ENCODE peak calls at places on chromosomes 6 and 20, in six cellular contexts. L is effector CD4-positive, alpha-beta T cell; P is nephron progenitor cell; Q is T-helper 9 cell; N is NCI-H2081; W is foreskin melanocyte. U is an unnamed sample.

GRCh38 chr6:158522616-158523015 is 37.3 kb upstream of the TMEM181 start:
- DNase-seq in W (no peak), N (no peak), Q (no peak), P (no peak), L (no peak), U (no peak)

GRCh38 chr6:168799067-168799466 is 358.1 kb downstream of the SMOC2 start:
- DNase-seq in Q (no peak), P (no peak), L (no peak), N (no peak), W (no peak), U (peak; percentile 28)

GRCh38 chr6:53074347-53074746 is 9.1 kb downstream of the FBXO9 start:
- DNase-seq in W (no peak), L (no peak), Q (no peak), P (no peak), N (no peak), U (no peak)

GRCh38 chr6:138241893-138242292 is 23.6 kb upstream of the PBOV1 start:
- DNase-seq in N (no peak), L (no peak), Q (no peak), P (no peak), W (no peak), U (no peak)

GRCh38 chr6:31037692-31038091 is 27.4 kb downstream of the MUC22 start:
- DNase-seq in P (no peak), N (no peak), Q (no peak), L (no peak), W (peak; percentile 66), U (no peak)

GRCh38 chr20:48682529-48683385 is 145.0 kb downstream of the PREX1 start:
- DNase-seq in Q (no peak), P (peak; percentile 66), L (no peak), W (peak; percentile 9), N (peak; percentile 97), U (no peak)

GRCh38 chr20:2799688-2800589 is 488 bp downstream of the CPXM1 start:
- DNase-seq in Q (no peak), P (peak; percentile 33), W (no peak), N (no peak), L (no peak), U (no peak)

GRCh38 chr6:12289655-12290489 is at the start of gene EDN1:
- DNase-seq in W (peak; percentile 48), P (peak; percentile 81), Q (peak; percentile 10), L (peak; percentile 7), N (peak; percentile 51), U (peak; percentile 10)

U was measured in immature natural killer cell.